ENCODE peak calls at places on chromosomes 1 and 21, in nine cellular contexts. T is cardiac muscle cell; D is CD8-positive, alpha-beta memory T cell; Q is tibial artery; P is neural progenitor cell; A is fibroblast of lung; L is MM.1S; K is vagina; J is CD8-positive, alpha-beta T cell. F is an unnamed sample.
A peak's percentile ranks its signal among the peaks of the same experiment; 100 is the strongest.

GRCh38 chr1:234309598-234310459 is 63.4 kb upstream of the COA6 start:
- DNase-seq in J (peak; percentile 63), Q (peak; percentile 66), A (peak; percentile 48), T (peak; percentile 63), K (no peak), P (peak; percentile 84), L (peak; percentile 79), D (peak; percentile 49), F (peak; percentile 95)

GRCh38 chr1:114819869-114820268 is 34.8 kb upstream of the SYCP1 start:
- DNase-seq in L (no peak), A (no peak), Q (no peak), K (no peak), T (no peak), J (no peak), P (no peak), D (no peak), F (no peak)

GRCh38 chr1:214178102-214178501 is 102.9 kb upstream of the SMYD2 start:
- DNase-seq in L (no peak), J (no peak), D (no peak), T (no peak), A (no peak), P (no peak), K (no peak), Q (no peak), F (no peak)

GRCh38 chr1:65630855-65631254 is 161.8 kb upstream of the PDE4B start:
- DNase-seq in L (no peak), D (no peak), A (no peak), T (peak; percentile 39), J (no peak), P (no peak), K (no peak), Q (no peak), F (no peak)

GRCh38 chr1:226711976-226712778 is 26.9 kb downstream of the ITPKB start:
- DNase-seq in D (peak; percentile 49), T (no peak), P (no peak), Q (no peak), A (no peak), K (no peak), J (no peak), L (peak; percentile 94), F (no peak)

GRCh38 chr1:234069760-234070159 is 165.3 kb downstream of the SLC35F3 start:
- DNase-seq in P (no peak), J (no peak), L (no peak), Q (no peak), D (no peak), T (no peak), A (no peak), K (no peak), F (peak; percentile 52)

GRCh38 chr1:113415256-113416189 is 25.2 kb downstream of the MAGI3 start:
- DNase-seq in P (no peak), J (no peak), K (no peak), Q (no peak), T (no peak), D (no peak), A (no peak), L (no peak), F (no peak)

GRCh38 chr1:58162952-58163550 is 383.5 kb downstream of the OMA1 start:
- DNase-seq in P (peak; percentile 88), K (no peak), J (no peak), D (no peak), L (peak; percentile 28), A (peak; percentile 69), Q (no peak), T (peak; percentile 73), F (peak; percentile 66)

GRCh38 chr21:32356874-32357395 is 35.9 kb downstream of the URB1 start:
- DNase-seq in T (no peak), K (no peak), Q (no peak), L (no peak), A (no peak), D (no peak), P (no peak), J (no peak), F (no peak)

GRCh38 chr1:3195480-3195815 is 126.4 kb downstream of the PRDM16 start:
- DNase-seq in P (no peak), J (no peak), D (no peak), K (no peak), A (no peak), L (no peak), T (no peak), Q (peak; percentile 93), F (no peak)

GRCh38 chr1:111960971-111961370 is 28.5 kb downstream of the KCND3 start:
- DNase-seq in P (no peak), A (no peak), T (no peak), L (no peak), K (no peak), J (no peak), Q (no peak), D (no peak), F (no peak)

GRCh38 chr1:117651616-117652015 is 45.8 kb downstream of the TENT5C start:
- DNase-seq in K (no peak), D (no peak), T (no peak), A (no peak), L (no peak), Q (no peak), J (no peak), P (no peak), F (no peak)

GRCh38 chr1:224928906-224929305 is 569 bp upstream of the DNAH14 start:
- DNase-seq in A (no peak), Q (no peak), D (no peak), L (no peak), J (no peak), P (no peak), K (no peak), T (no peak), F (no peak)

GRCh38 chr1:237736372-237737029 is 154.2 kb downstream of the ZP4 start:
- DNase-seq in K (no peak), J (no peak), T (peak; percentile 49), P (peak; percentile 42), L (peak; percentile 56), Q (no peak), D (no peak), A (peak; percentile 30), F (peak; percentile 18)

GRCh38 chr1:241697640-241698018 is 45.5 kb downstream of the WDR64 start:
- DNase-seq in L (no peak), T (no peak), A (no peak), K (no peak), P (no peak), D (no peak), Q (no peak), J (no peak), F (no peak)

GRCh38 chr21:36873511-36873910 is 93.0 kb downstream of the HLCS start:
- DNase-seq in P (no peak), L (no peak), K (no peak), J (no peak), T (no peak), A (no peak), Q (no peak), D (no peak), F (peak; percentile 23)

DNA sequence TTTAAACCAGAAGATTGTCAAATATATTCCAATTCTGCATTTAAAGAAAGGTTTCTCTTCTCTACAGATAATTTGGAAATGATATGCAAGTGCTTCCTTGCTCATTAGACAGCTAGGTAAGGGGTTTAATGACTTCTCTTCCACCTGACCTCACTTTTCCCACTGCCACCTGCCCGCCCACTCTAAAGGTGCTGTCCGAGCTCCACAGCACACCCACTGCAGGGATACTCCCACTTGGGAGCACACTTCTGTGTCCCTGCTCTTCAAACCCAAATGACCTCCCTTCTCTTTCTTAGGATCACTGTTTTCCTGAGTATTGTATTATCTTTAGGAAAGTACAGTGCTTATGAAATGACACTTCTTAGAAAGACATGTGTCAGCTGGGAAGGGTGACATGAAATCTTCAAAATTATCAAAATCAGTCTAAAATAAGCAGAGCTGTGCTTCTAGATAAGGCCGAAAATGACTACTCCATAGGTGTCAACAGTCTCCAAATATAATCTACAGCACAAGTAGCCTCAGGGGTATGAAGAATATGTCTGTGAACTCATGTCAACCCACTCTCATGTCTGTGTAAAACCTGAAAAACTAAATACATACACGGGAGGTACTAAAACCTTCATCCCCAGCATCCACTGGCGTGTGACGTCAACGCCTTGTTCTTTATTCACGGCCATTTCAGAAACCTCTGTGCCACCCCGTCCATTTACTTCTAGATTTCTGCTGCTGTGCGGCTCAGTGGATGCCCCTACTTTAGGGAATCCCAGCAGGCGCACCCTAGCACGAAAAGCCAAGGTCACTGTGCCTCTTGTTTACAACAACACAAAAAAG is 71.0 kb downstream of the SLC45A1 start:
- DNase-seq in L (no peak), T (no peak), D (no peak), Q (no peak), P (no peak), J (no peak), K (no peak), A (no peak), F (no peak)
- H3K4me1 ChIP-seq in L (no peaks in the 10 kb centered on the region), T (peaks cover 30% of the 10 kb centered on the region), D (peaks cover 56% of the 10 kb centered on the region), Q (peaks cover 61% of the 10 kb centered on the region), P (peaks cover 48% of the 10 kb centered on the region), J (peaks cover 9% of the 10 kb centered on the region), K (peaks cover 54% of the 10 kb centered on the region), A (peaks cover 12% of the 10 kb centered on the region), F (peaks cover 20% of the 10 kb centered on the region)

GRCh38 chr21:33543505-33544129 is 779 bp downstream of the SON start:
- DNase-seq in J (no peak), D (peak; percentile 48), L (no peak), Q (no peak), T (no peak), A (no peak), P (peak; percentile 87), K (no peak), F (peak; percentile 47)
- H3K4me1 ChIP-seq in J (peaks cover 44% of the 10 kb centered on the region), D (peaks cover 39% of the 10 kb centered on the region), L (peaks cover 21% of the 10 kb centered on the region), Q (peaks cover 39% of the 10 kb centered on the region), T (peaks cover 20% of the 10 kb centered on the region), A (peaks cover 7% of the 10 kb centered on the region), P (peaks cover 26% of the 10 kb centered on the region), K (peaks cover 32% of the 10 kb centered on the region), F (peaks cover 22% of the 10 kb centered on the region)

DNA sequence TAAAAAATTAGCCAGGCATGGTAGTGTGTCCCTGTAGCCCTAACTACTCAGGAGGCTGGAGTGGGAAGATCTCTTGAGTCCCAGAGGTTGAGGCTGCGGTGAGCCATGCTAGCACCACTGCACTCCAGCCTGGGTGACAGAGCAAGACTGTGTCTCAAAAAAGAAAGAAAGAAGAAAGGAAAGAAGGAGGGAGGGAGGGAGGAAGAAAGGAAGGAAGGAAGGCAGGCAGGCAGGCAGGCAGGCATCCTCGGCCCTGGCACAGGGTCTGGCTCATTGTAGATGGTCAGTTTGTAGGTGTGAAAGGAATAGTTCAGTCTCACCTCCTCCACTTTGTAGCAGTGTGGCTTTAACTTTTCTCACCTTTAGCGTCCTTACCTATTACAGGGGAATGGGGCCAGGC is 25.0 kb downstream of the NAV1 start:
- DNase-seq in T (no peak), L (no peak), J (no peak), D (no peak), P (no peak), K (no peak), A (no peak), Q (no peak), F (no peak)
- H3K4me1 ChIP-seq in T (no peaks in the 10 kb centered on the region), L (no peaks in the 10 kb centered on the region), J (no peaks in the 10 kb centered on the region), D (no peaks in the 10 kb centered on the region), P (peaks cover 12% of the 10 kb centered on the region), K (peaks cover 42% of the 10 kb centered on the region), A (peaks cover 38% of the 10 kb centered on the region), Q (peaks cover 20% of the 10 kb centered on the region), F (peaks cover 3% of the 10 kb centered on the region)

DNA sequence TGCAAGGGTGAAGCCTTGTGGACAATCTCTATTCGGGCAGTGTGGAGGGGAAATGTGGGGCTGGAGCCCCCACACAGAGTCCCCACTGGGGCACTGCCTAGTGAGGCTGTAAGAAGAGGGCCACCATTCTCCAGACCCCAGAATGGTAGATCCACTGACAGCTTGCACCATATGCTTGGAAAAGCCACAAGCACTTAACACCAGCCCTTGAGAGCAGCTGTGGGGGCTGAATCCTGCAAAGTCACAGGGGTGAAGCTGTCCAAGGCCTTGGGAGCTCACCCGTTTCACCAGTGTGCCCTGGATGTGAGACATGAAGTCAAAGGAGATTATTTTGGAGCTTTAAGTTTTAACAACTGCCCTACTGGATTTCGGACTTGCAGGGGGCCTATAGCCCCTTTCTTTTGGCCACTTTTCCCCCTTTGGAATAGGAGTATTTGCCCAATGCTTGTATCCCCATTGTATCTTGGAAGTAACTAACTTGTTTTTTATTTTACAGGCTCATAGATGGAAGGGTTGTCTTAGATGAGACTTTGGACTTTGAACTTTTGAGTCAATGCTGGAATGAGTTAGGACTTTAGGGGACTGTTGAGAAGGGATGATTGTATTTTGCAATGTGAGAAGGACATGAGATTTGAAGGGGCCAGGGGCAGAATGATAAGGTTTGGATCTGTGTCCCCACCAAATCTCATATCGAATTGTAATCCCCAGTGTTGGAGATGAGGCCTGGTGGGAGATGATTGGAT is 16.3 kb upstream of the COL6A1 start:
- DNase-seq in A (no peak), Q (no peak), J (no peak), D (no peak), L (no peak), K (no peak), T (no peak), P (no peak), F (no peak)
- H3K4me1 ChIP-seq in A (no peaks in the 10 kb centered on the region), Q (peaks cover 10% of the 10 kb centered on the region), J (no peaks in the 10 kb centered on the region), D (no peaks in the 10 kb centered on the region), L (no peaks in the 10 kb centered on the region), K (peaks cover 3% of the 10 kb centered on the region), T (peaks cover 3% of the 10 kb centered on the region), P (no peaks in the 10 kb centered on the region), F (no peaks in the 10 kb centered on the region)